ENCODE peak calls at places on chromosomes 11 and 22, in four cellular contexts. C, M, A and G are unnamed samples. For H3K4me1, the result is how much of the 10 kb centered on the place peaks cover.

GRCh38 chr11:122559734-122560382 is 95.7 kb upstream of the UBASH3B start:
- DNase-seq in A (no peak), C (no peak), M (no peak), G (no peak)

GRCh38 chr11:133529807-133530500 is 2.3 kb downstream of the OPCML start:
- DNase-seq in A (no peak), M (no peak), C (no peak), G (no peak)

GRCh38 chr11:119249671-119250010 is 43.5 kb downstream of the CBL start:
- DNase-seq in A (no peak), M (no peak), C (no peak), G (no peak)

GRCh38 chr11:12137938-12138731 is 27.7 kb downstream of the MICAL2 start:
- DNase-seq in A (peak), M (no peak), C (no peak), G (no peak)

GRCh38 chr11:88231894-88232482 is 56.7 kb upstream of the RAB38 start:
- DNase-seq in C (no peak), M (peak), A (peak), G (no peak)

GRCh38 chr11:69008774-69009440 is 4.1 kb downstream of the MRGPRF start:
- DNase-seq in A (peak), C (no peak), M (peak), G (peak)

GRCh38 chr11:2541321-2541680 is 96.5 kb downstream of the KCNQ1 start:
- DNase-seq in M (no peak), C (no peak), A (no peak), G (no peak)

GRCh38 chr11:33552756-33553155 is 147.9 kb downstream of the C11orf91 start:
- DNase-seq in A (no peak), M (no peak), C (no peak), G (no peak)

GRCh38 chr11:63459586-63459985 is 31.4 kb downstream of the PLAAT5 start:
- DNase-seq in M (no peak), A (no peak), C (no peak), G (no peak)

GRCh38 chr11:81987829-81988472 is 745.7 kb downstream of the FAM181B start:
- DNase-seq in M (peak), A (no peak), C (no peak), G (no peak)

GRCh38 chr11:119726585-119727522 is 2.1 kb downstream of the NECTIN1 start:
- DNase-seq in M (no peak), C (no peak), A (no peak), G (no peak)

GRCh38 chr11:113730887-113731726 is 25.0 kb upstream of the TMPRSS5 start:
- DNase-seq in A (peak), M (peak), C (peak), G (peak)

GRCh38 chr11:102345923-102346322 is 1.1 kb upstream of the BIRC2 start:
- DNase-seq in C (no peak), M (peak), A (no peak), G (no peak)

GRCh38 chr11:20055312-20055711 is 105.0 kb downstream of the DBX1 start:
- DNase-seq in A (peak), M (no peak), C (no peak), G (no peak)

GRCh38 chr11:117172678-117173421 is 5.7 kb upstream of the SIDT2 start:
- DNase-seq in C (no peak), A (peak), M (no peak), G (no peak)

GRCh38 chr22:32555546-32555945 is 80.9 kb downstream of the FBXO7 start:
- DNase-seq in C (no peak), A (no peak), M (no peak), G (no peak)
- H3K4me1 ChIP-seq in C (under half), A (under half), M (under half), G (under half)

GRCh38 chr11:94133752-94134151 is 5.1 kb downstream of the PANX1 start:
- DNase-seq in A (no peak), M (no peak), C (no peak), G (no peak)
- H3K4me1 ChIP-seq in A (under half), M (under half), C (under half), G (under half)

GRCh38 chr22:26892401-26893033 is 235.1 kb downstream of the MIAT start:
- DNase-seq in C (no peak), M (peak), A (no peak), G (no peak)

GRCh38 chr22:26888887-26889286 is 231.5 kb downstream of the MIAT start:
- DNase-seq in M (no peak), C (no peak), A (no peak), G (no peak)

GRCh38 chr22:26891431-26891830 is 234.0 kb downstream of the MIAT start:
- DNase-seq in M (no peak), C (no peak), A (no peak), G (no peak)

GRCh38 chr22:26889794-26890193 is 232.4 kb downstream of the MIAT start:
- DNase-seq in M (no peak), C (no peak), A (no peak), G (no peak)

DNA sequence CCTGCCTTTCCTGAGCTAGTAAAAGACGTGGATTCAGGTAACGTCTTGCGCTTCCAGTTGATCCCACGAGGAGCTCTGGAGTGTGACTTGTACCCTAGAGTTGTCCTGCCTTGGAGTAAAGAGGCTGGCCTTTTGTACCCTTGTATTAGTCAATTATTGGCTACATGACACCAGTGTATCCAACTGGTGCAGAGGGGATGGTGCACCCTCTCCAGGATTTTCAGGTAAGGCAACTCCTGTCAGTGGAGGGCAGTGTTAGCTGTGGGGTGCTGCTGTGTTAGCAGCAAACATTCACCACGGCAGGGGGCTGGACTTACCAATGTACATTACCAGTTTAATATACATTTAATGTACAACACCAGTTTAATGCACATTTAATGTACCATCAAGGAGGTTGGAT is 233.5 kb downstream of the MIAT start:
- DNase-seq in C (no peak), A (no peak), M (peak), G (no peak)
- H3K4me1 ChIP-seq in C (under half), A (under half), M (under half), G (under half)

GRCh38 chr11:9895016-9895415 is 231.1 kb downstream of the SWAP70 start:
- DNase-seq in A (no peak), C (no peak), M (no peak), G (no peak)

GRCh38 chr11:9893474-9893873 is 229.6 kb downstream of the SWAP70 start:
- DNase-seq in A (no peak), M (no peak), C (no peak), G (no peak)

GRCh38 chr11:9901931-9902330 is 238.1 kb downstream of the SWAP70 start:
- DNase-seq in A (no peak), M (peak), C (no peak), G (no peak)

GRCh38 chr11:9896902-9897301 is 233.0 kb downstream of the SWAP70 start:
- DNase-seq in C (no peak), M (no peak), A (no peak), G (no peak)
- H3K4me1 ChIP-seq in C (under half), M (under half), A (under half), G (under half)